ENCODE peak calls at places on chromosomes 6 and 20, in seven cellular contexts. L, Z, W, B, U, T and I are unnamed samples.

GRCh38 chr6:111361648-111362047 is 121.4 kb downstream of the REV3L start:
- DNase-seq in L (no peak), Z (peak), W (peak), B (peak), U (peak), T (no peak), I (no peak)

GRCh38 chr6:134166529-134167221 is 114.3 kb upstream of the SLC2A12 start:
- DNase-seq in L (no peak), Z (peak), W (no peak), B (peak), U (peak), T (no peak), I (no peak)

GRCh38 chr6:157456524-157456829 is 75.5 kb downstream of the ZDHHC14 start:
- DNase-seq in L (no peak), Z (no peak), W (no peak), B (no peak), U (no peak), T (no peak), I (peak)

GRCh38 chr20:48772183-48772976 is 55.4 kb downstream of the PREX1 start:
- DNase-seq in L (no peak), Z (no peak), W (no peak), B (no peak), U (no peak), T (no peak), I (no peak)

GRCh38 chr6:25601797-25602679 is 50.0 kb upstream of the SCGN start:
- DNase-seq in L (no peak), Z (peak), W (no peak), B (peak), U (peak), T (no peak), I (peak)

GRCh38 chr6:162964703-162965140 is 236.9 kb downstream of the PACRG start:
- DNase-seq in L (no peak), Z (peak), W (no peak), B (peak), U (peak), T (no peak), I (no peak)

GRCh38 chr6:147227770-147228320 is 23.6 kb downstream of the STXBP5 start:
- DNase-seq in L (no peak), Z (peak), W (no peak), B (no peak), U (no peak), T (no peak), I (no peak)

GRCh38 chr20:59050437-59050836 is 7.9 kb upstream of the PRELID3B start:
- DNase-seq in L (no peak), Z (no peak), W (no peak), B (no peak), U (no peak), T (no peak), I (no peak)

GRCh38 chr6:165889636-165890403 is 226.8 kb upstream of the PDE10A start:
- DNase-seq in L (no peak), Z (peak), W (peak), B (peak), U (peak), T (no peak), I (no peak)

GRCh38 chr6:85923013-85923430 is 280.3 kb upstream of the SYNCRIP start:
- DNase-seq in L (no peak), Z (peak), W (peak), B (peak), U (peak), T (no peak), I (peak)

GRCh38 chr20:39916236-39916635 is 772.8 kb downstream of the MAFB start:
- DNase-seq in L (no peak), Z (no peak), W (no peak), B (no peak), U (no peak), T (no peak), I (no peak)

GRCh38 chr6:31922942-31923341 is 4.6 kb upstream of the C2 start:
- DNase-seq in L (no peak), Z (no peak), W (no peak), B (peak), U (peak), T (no peak), I (no peak)

GRCh38 chr20:43943725-43944124 is 29.1 kb downstream of the TOX2 start:
- DNase-seq in L (no peak), Z (no peak), W (no peak), B (no peak), U (no peak), T (no peak), I (no peak)

GRCh38 chr6:118621799-118622470 is 29.5 kb downstream of the CEP85L start:
- DNase-seq in L (no peak), Z (no peak), W (no peak), B (no peak), U (no peak), T (no peak), I (no peak)

GRCh38 chr6:34459899-34460593 is 5.8 kb upstream of the PACSIN1 start:
- DNase-seq in L (no peak), Z (peak), W (peak), B (peak), U (peak), T (no peak), I (peak)

GRCh38 chr6:43636312-43636667 is 650 bp downstream of the MAD2L1BP start:
- DNase-seq in L (no peak), Z (peak), W (no peak), B (peak), U (peak), T (no peak), I (no peak)

GRCh38 chr6:170128811-170129681 is 161.8 kb downstream of the DLL1 start:
- DNase-seq in L (peak), Z (no peak), W (no peak), B (no peak), U (no peak), T (no peak), I (no peak)

GRCh38 chr6:14948586-14949245 is 297.2 kb upstream of the JARID2 start:
- DNase-seq in L (no peak), Z (no peak), W (no peak), B (no peak), U (no peak), T (no peak), I (no peak)

GRCh38 chr6:164039954-164040375 is 625.4 kb downstream of the QKI start:
- DNase-seq in L (no peak), Z (peak), W (no peak), B (peak), U (peak), T (no peak), I (no peak)

GRCh38 chr20:45343445-45343866 is 4.8 kb downstream of the SDC4 start:
- DNase-seq in L (no peak), Z (no peak), W (no peak), B (no peak), U (peak), T (no peak), I (no peak)

GRCh38 chr6:113160716-113161115 is 696.4 kb upstream of the MARCKS start:
- DNase-seq in L (no peak), Z (peak), W (no peak), B (peak), U (peak), T (no peak), I (no peak)

GRCh38 chr6:907928-908327 is 215.0 kb upstream of the EXOC2 start:
- DNase-seq in L (no peak), Z (no peak), W (no peak), B (no peak), U (no peak), T (no peak), I (no peak)

GRCh38 chr6:44110005-44110681 is 17.1 kb downstream of the MRPL14 start:
- DNase-seq in L (no peak), Z (no peak), W (no peak), B (no peak), U (no peak), T (no peak), I (no peak)

GRCh38 chr20:44074252-44075151 is 112.5 kb downstream of the JPH2 start:
- DNase-seq in L (no peak), Z (peak), W (peak), B (peak), U (peak), T (no peak), I (no peak)

GRCh38 chr6:108993876-108994275 is 100.8 kb downstream of the SESN1 start:
- DNase-seq in L (no peak), Z (no peak), W (no peak), B (no peak), U (no peak), T (no peak), I (no peak)

GRCh38 chr6:155001482-155001881 is 6.4 kb downstream of the TIAM2 start:
- DNase-seq in L (no peak), Z (peak), W (no peak), B (no peak), U (peak), T (no peak), I (no peak)

GRCh38 chr20:8291200-8291599 is 159.1 kb downstream of the PLCB1 start:
- DNase-seq in L (no peak), Z (no peak), W (no peak), B (no peak), U (no peak), T (no peak), I (no peak)

GRCh38 chr6:152124432-152125074 is 317.1 kb downstream of the ESR1 start:
- DNase-seq in L (no peak), Z (peak), W (no peak), B (peak), U (peak), T (no peak), I (peak)

GRCh38 chr6:89298680-89299450 is 16.2 kb downstream of the GABRR2 start:
- DNase-seq in L (no peak), Z (peak), W (no peak), B (peak), U (peak), T (no peak), I (no peak)

GRCh38 chr20:39706089-39706721 is 744.1 kb downstream of the DHX35 start:
- DNase-seq in L (no peak), Z (no peak), W (no peak), B (no peak), U (no peak), T (no peak), I (no peak)

GRCh38 chr6:47453372-47453936 is 24.1 kb upstream of the CD2AP start:
- DNase-seq in L (no peak), Z (no peak), W (no peak), B (no peak), U (no peak), T (no peak), I (no peak)

GRCh38 chr20:12949429-12949980 is 59.3 kb upstream of the SPTLC3 start:
- DNase-seq in L (no peak), Z (peak), W (no peak), B (peak), U (peak), T (no peak), I (no peak)

GRCh38 chr20:48041078-48041780 is 255.9 kb upstream of the SULF2 start:
- DNase-seq in L (no peak), Z (no peak), W (peak), B (no peak), U (peak), T (no peak), I (no peak)

GRCh38 chr6:5260661-5261544 is at the start of the genes FARS2 and LYRM4:
- DNase-seq in L (peak), Z (peak), W (peak), B (peak), U (peak), T (peak), I (peak)
- TF ChIP-seq CTCF in L (no peak), Z (no peak), W (no peak), B (no peak), U (peak), T (peak), I (peak)

GRCh38 chr20:10129749-10130148 is 88.9 kb upstream of the SNAP25 start:
- DNase-seq in L (no peak), Z (no peak), W (no peak), B (no peak), U (no peak), T (no peak), I (no peak)

GRCh38 chr20:10133532-10133931 is 85.1 kb upstream of the SNAP25 start:
- DNase-seq in L (no peak), Z (no peak), W (no peak), B (no peak), U (no peak), T (no peak), I (no peak)

GRCh38 chr20:10132391-10132790 is 86.2 kb upstream of the SNAP25 start:
- DNase-seq in L (no peak), Z (no peak), W (no peak), B (no peak), U (no peak), T (no peak), I (no peak)

GRCh38 chr20:10134176-10134575 is 84.5 kb upstream of the SNAP25 start:
- DNase-seq in L (no peak), Z (no peak), W (no peak), B (no peak), U (no peak), T (no peak), I (no peak)

GRCh38 chr20:10131612-10132345 is 86.9 kb upstream of the SNAP25 start:
- DNase-seq in L (no peak), Z (peak), W (peak), B (peak), U (peak), T (no peak), I (no peak)
- TF ChIP-seq CTCF in L (no peak), Z (no peak), W (peak), B (no peak), U (no peak), T (no peak), I (no peak)

GRCh38 chr6:159945801-159946392 is 23.0 kb upstream of the IGF2R start:
- DNase-seq in L (no peak), Z (no peak), W (no peak), B (no peak), U (no peak), T (no peak), I (no peak)

GRCh38 chr6:159943101-159943632 is 25.7 kb upstream of the IGF2R start:
- DNase-seq in L (no peak), Z (peak), W (no peak), B (peak), U (peak), T (no peak), I (no peak)

GRCh38 chr6:159939591-159940016 is 29.3 kb upstream of the IGF2R start:
- DNase-seq in L (no peak), Z (peak), W (no peak), B (peak), U (no peak), T (no peak), I (no peak)

GRCh38 chr6:159943965-159944598 is 24.8 kb upstream of the IGF2R start:
- DNase-seq in L (no peak), Z (no peak), W (no peak), B (no peak), U (no peak), T (no peak), I (no peak)

GRCh38 chr6:159941286-159942113 is 27.4 kb upstream of the IGF2R start:
- DNase-seq in L (no peak), Z (peak), W (no peak), B (peak), U (peak), T (no peak), I (peak)
- TF ChIP-seq CTCF in L (no peak), Z (peak), W (peak), B (peak), U (peak), T (peak), I (peak)

GRCh38 chr6:106555767-106556166 is 73.5 kb downstream of the RTN4IP1 start:
- DNase-seq in L (no peak), Z (no peak), W (no peak), B (no peak), U (no peak), T (no peak), I (no peak)

GRCh38 chr6:106557837-106558236 is 71.5 kb downstream of the RTN4IP1 start:
- DNase-seq in L (no peak), Z (peak), W (no peak), B (no peak), U (peak), T (no peak), I (no peak)

GRCh38 chr6:106558364-106558763 is 70.9 kb downstream of the RTN4IP1 start:
- DNase-seq in L (no peak), Z (no peak), W (no peak), B (no peak), U (no peak), T (no peak), I (no peak)

GRCh38 chr6:106553440-106553839 is 75.9 kb downstream of the RTN4IP1 start:
- DNase-seq in L (no peak), Z (no peak), W (no peak), B (no peak), U (no peak), T (no peak), I (no peak)

DNA sequence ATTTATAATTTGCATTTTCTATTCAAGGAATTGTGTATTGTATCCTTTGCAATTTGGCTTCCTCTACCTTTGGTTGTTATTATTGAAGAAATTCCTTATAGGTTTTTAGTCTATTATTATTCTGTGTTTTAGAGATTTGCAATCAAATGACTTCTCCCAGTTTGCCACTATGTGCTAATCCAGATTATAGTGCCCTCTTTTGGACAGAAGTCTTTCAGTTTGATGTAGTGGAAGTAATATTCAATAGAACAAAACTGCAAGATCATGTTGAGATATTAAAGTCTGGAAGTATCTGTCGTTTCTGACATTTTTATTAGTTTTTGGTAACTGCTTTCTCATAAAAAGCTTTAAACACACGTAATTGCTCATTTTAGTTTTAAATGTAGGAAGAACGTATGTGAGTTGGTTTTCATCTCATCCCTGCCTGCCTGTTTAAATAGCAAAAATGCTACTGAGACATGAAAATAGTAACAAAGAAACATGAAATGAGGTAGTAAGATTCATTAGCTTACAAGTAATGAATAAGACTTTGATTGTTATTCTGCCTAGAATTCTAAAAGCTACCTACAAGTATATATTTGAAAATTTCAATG is 72.8 kb downstream of the RTN4IP1 start:
- DNase-seq in L (no peak), Z (peak), W (no peak), B (peak), U (peak), T (no peak), I (no peak)
- TF ChIP-seq CTCF in L (no peak), Z (peak), W (peak), B (peak), U (peak), T (peak), I (peak)

GRCh38 chr20:24160563-24161355 is 172.2 kb upstream of the GGTLC1 start:
- DNase-seq in L (no peak), Z (peak), W (peak), B (peak), U (peak), T (no peak), I (no peak)
- TF ChIP-seq CTCF in L (peak), Z (peak), W (peak), B (peak), U (peak), T (peak), I (peak)